ENCODE peak calls at places on chromosomes 7 and 10, in seven cellular contexts. V is Calu3, U is GM12865, T is ovary, A is ascending aorta, L is adrenal gland, P is GM13976. Z is an unnamed sample.
A peak's percentile ranks its signal among the peaks of the same experiment; 100 is the strongest.

GRCh38 chr10:105585753-105586152 is 944.7 kb downstream of the SORCS3 start:
- DNase-seq in U (no peak), V (no peak), L (no peak), T (no peak), A (no peak), P (no peak), Z (no peak)

GRCh38 chr10:31780717-31781116 is 147.9 kb downstream of the ARHGAP12 start:
- DNase-seq in U (no peak), A (no peak), T (no peak), L (no peak), V (no peak), P (no peak), Z (no peak)

GRCh38 chr10:125283191-125283590 is 122.8 kb upstream of the CTBP2 start:
- DNase-seq in U (no peak), A (no peak), V (no peak), P (no peak), T (no peak), L (no peak), Z (peak; percentile 51)

GRCh38 chr7:100167912-100168323 is 499 bp downstream of the GAL3ST4 start:
- DNase-seq in T (peak; percentile 36), P (peak; percentile 43), V (no peak), U (no peak), L (no peak), A (no peak), Z (no peak)

GRCh38 chr7:31874631-31875374 is 187.8 kb downstream of the PPP1R17 start:
- DNase-seq in V (no peak), A (no peak), P (no peak), L (no peak), U (no peak), T (no peak), Z (no peak)

GRCh38 chr7:46080595-46081159 is 159.6 kb upstream of the IGFBP3 start:
- DNase-seq in U (no peak), V (no peak), P (no peak), L (no peak), A (no peak), T (no peak), Z (no peak)

GRCh38 chr7:151199196-151199874 is 11.0 kb downstream of the H2BK1 start:
- DNase-seq in T (peak; percentile 42), P (no peak), A (no peak), L (no peak), V (no peak), U (no peak), Z (no peak)

GRCh38 chr10:11810313-11810766 is 12.8 kb upstream of the PROSER2 start:
- DNase-seq in A (no peak), T (no peak), V (peak; percentile 14), L (peak; percentile 15), P (no peak), U (no peak), Z (no peak)

GRCh38 chr7:74449809-74450397 is 3.8 kb upstream of the GTF2IRD1 start:
- DNase-seq in V (peak; percentile 61), A (peak; percentile 76), L (peak; percentile 65), P (peak; percentile 88), T (no peak), U (peak; percentile 72), Z (peak; percentile 44)

GRCh38 chr7:112594397-112594796 is 113.6 kb downstream of the LSMEM1 start:
- DNase-seq in P (no peak), A (no peak), T (no peak), V (no peak), L (no peak), U (no peak), Z (no peak)

GRCh38 chr7:138872576-138872975 is 74.6 kb upstream of the ATP6V0A4 start:
- DNase-seq in U (no peak), T (no peak), L (no peak), A (no peak), V (peak; percentile 39), P (no peak), Z (no peak)

GRCh38 chr7:44881610-44882009 is 3.7 kb downstream of the PURB start:
- DNase-seq in V (no peak), U (peak; percentile 56), L (no peak), T (no peak), P (peak; percentile 42), A (no peak), Z (no peak)

GRCh38 chr7:157668884-157669767 is 332.3 kb downstream of the DNAJB6 start:
- DNase-seq in U (no peak), T (no peak), L (no peak), P (no peak), V (no peak), A (no peak), Z (peak; percentile 8)

GRCh38 chr7:127588019-127588696 is at the start of gene ARF5:
- DNase-seq in A (peak; percentile 94), U (peak; percentile 86), L (peak; percentile 88), P (peak; percentile 98), V (peak; percentile 92), T (peak; percentile 90), Z (peak; percentile 92)

GRCh38 chr7:1895664-1896515 is 225.8 kb downstream of the ELFN1 start:
- DNase-seq in P (no peak), V (no peak), T (no peak), A (no peak), U (no peak), L (no peak), Z (no peak)

GRCh38 chr7:90455163-90456030 is 14.0 kb upstream of the PTTG1IP2 start:
- DNase-seq in V (peak; percentile 8), L (peak; percentile 21), U (peak; percentile 48), A (no peak), T (no peak), P (peak; percentile 59), Z (peak; percentile 71)

GRCh38 chr10:30026578-30026977 is 32.8 kb downstream of the JCAD start:
- DNase-seq in P (peak; percentile 24), A (no peak), T (no peak), U (no peak), V (no peak), L (no peak), Z (peak; percentile 53)

GRCh38 chr7:135281363-135281949 is 47.8 kb downstream of the STRA8 start:
- DNase-seq in V (peak; percentile 85), P (peak; percentile 83), L (peak; percentile 89), U (peak; percentile 90), T (peak; percentile 75), A (peak; percentile 87), Z (no peak)

GRCh38 chr7:51209426-51209825 is 107.2 kb downstream of the COBL start:
- DNase-seq in V (no peak), P (no peak), T (no peak), A (no peak), L (no peak), U (no peak), Z (no peak)

GRCh38 chr7:84237533-84238173 is 43.1 kb upstream of the SEMA3A start:
- DNase-seq in A (no peak), V (no peak), P (no peak), T (no peak), L (no peak), U (peak; percentile 43), Z (no peak)

GRCh38 chr7:38870147-38870546 is 38.8 kb downstream of the VPS41 start:
- DNase-seq in T (no peak), L (no peak), U (no peak), P (no peak), V (no peak), A (no peak), Z (no peak)

GRCh38 chr7:130490287-130490686 is 1.6 kb upstream of the MEST start:
- DNase-seq in V (no peak), A (no peak), L (no peak), P (peak; percentile 13), T (no peak), U (no peak), Z (no peak)

GRCh38 chr7:150988230-150989226 is 2.3 kb upstream of the NOS3 start:
- DNase-seq in T (no peak), A (no peak), U (peak; percentile 40), V (no peak), L (peak; percentile 47), P (peak; percentile 85), Z (peak; percentile 56)

DNA sequence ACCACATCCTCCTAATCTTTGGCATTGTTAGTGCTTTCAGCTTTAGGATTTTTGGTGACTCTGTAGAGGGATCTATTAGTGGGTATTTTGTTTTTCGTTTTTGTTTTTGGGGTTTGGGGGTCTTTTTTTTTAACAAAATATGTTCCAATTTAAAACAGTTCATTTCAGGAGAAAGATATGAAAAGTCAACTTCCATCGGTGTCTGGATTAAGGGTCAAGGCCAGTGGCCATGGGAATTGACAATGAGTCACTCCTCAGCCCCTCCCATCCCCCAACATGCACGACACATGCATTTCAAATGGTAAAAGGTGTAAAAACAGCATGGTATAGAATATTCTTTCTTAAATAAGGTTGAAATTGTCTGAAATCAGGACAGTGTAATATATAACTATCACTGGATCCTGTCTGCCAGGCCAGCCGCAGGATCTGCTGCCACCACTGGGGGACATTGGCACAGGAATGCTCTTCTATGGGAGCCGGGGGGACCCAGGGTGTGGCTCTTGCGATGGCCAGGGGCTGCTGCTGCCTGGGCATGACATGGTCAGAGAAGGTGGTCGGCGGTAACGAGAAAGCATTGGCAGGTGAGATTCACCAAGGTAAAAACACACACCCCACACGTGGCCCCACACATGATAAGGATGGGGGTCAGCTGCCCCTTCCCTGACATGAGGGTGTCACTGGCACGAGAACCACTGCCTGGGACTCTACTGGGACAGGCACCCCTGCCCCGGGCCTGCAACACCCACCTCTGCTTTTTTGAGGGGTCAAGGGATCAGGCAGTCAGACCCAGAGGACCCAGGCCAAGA is 126.2 kb upstream of the KCTD7 start:
- DNase-seq in L (peak; percentile 45), A (no peak), V (no peak), P (no peak), T (no peak), U (no peak), Z (no peak)
- TF ChIP-seq CTCF in L (peak; percentile 21), A (no peak), V (no peak), P (no peak), T (no peak), U (no peak), Z (no peak)

DNA sequence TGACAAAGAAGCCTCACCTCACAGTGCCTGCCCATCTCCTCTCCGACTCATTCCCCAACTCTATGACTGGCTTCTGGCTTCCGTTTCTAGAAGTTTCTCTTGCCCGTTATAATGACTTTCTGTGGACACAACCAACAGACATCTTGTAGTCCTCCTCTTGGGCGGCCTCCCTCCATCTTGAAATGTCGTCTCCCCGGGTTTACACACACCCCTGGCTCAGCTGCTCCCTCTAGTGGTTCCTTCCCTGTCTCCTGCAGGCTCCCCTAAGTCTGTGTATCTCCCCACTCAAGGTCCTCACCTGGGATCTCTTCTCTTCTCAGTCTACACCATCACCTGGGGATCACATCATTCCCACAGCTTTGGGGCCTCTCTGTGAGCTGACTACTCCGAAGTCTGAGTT is 123.4 kb upstream of the NEBL start:
- DNase-seq in V (peak; percentile 30), L (peak; percentile 30), U (peak; percentile 82), T (no peak), A (no peak), P (peak; percentile 39), Z (no peak)
- TF ChIP-seq CTCF in V (peak; percentile 23), L (no peak), U (peak; percentile 70), T (no peak), A (no peak), P (peak; percentile 40), Z (no peak)

GRCh38 chr10:98664329-98665042 is 217.8 kb upstream of the HPS1 start:
- DNase-seq in U (peak; percentile 74), T (no peak), A (no peak), L (peak; percentile 9), V (peak; percentile 0), P (peak; percentile 54), Z (peak; percentile 21)
- TF ChIP-seq CTCF in U (peak; percentile 67), T (no peak), A (peak; percentile 36), L (peak; percentile 55), V (no peak), P (peak; percentile 57), Z (no peak)

DNA sequence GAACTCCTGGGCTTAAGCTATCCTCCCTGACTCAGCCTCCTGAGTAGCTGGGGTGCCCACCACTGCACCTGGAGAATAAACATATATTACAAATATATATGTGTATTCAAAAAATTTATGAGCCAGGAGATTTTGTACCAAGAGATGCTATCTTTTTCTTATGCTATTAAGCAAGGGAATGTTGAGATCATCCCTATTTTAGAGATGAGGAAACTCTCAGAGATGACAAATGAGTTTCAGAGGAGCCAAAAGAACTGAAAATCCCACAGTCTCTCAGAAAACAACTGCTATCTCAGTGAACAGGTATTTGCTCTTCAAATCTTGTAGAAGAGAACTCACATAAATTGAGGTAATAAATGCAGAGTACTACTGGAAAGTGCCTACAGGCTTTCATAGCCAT is 29.6 kb upstream of the ANAPC16 start:
- DNase-seq in T (no peak), P (no peak), U (no peak), L (no peak), V (no peak), A (no peak), Z (no peak)
- TF ChIP-seq CTCF in T (no peak), P (no peak), U (no peak), L (no peak), V (no peak), A (no peak), Z (no peak)